ENCODE peak calls at places on chromosome 4, in six cellular contexts. C is fibroblast of villous mesenchyme, F is mammary epithelial cell, N is brain microvascular endothelial cell, O is fibroblast of pulmonary artery, R is IMR-90. E is an unnamed sample.

GRCh38 chr4:183118585-183118984 is 19.5 kb downstream of the WWC2 start:
- DNase-seq in C (peak), F (peak), N (peak), O (peak), R (peak), E (peak)

GRCh38 chr4:115275615-115276014 is 162.2 kb upstream of the NDST4 start:
- DNase-seq in C (no peak), F (no peak), N (no peak), O (no peak), R (no peak), E (no peak)

GRCh38 chr4:103018391-103019318 is 850 bp downstream of the SLC9B1 start:
- DNase-seq in C (no peak), F (no peak), N (peak), O (no peak), R (no peak), E (no peak)

GRCh38 chr4:89753601-89754066 is 83.3 kb downstream of the SNCA start:
- DNase-seq in C (peak), F (peak), N (peak), O (peak), R (peak), E (peak)

GRCh38 chr4:42371306-42372063 is 25.8 kb upstream of the SHISA3 start:
- DNase-seq in C (peak), F (peak), N (peak), O (peak), R (peak), E (peak)

GRCh38 chr4:22427676-22428075 is 88.2 kb downstream of the ADGRA3 start:
- DNase-seq in C (no peak), F (no peak), N (no peak), O (no peak), R (no peak), E (no peak)

GRCh38 chr4:165368114-165368513 is 10.7 kb upstream of the CPE start:
- DNase-seq in C (no peak), F (no peak), N (no peak), O (no peak), R (no peak), E (no peak)

GRCh38 chr4:1628892-1629703 is 55.0 kb downstream of the FAM53A start:
- DNase-seq in C (peak), F (peak), N (peak), O (peak), R (peak), E (peak)

GRCh38 chr4:147843162-147843561 is 111.3 kb downstream of the ARHGAP10 start:
- DNase-seq in C (no peak), F (no peak), N (no peak), O (no peak), R (no peak), E (no peak)

GRCh38 chr4:169484485-169484884 is 127.9 kb downstream of the NEK1 start:
- DNase-seq in C (peak), F (no peak), N (peak), O (peak), R (peak), E (peak)

GRCh38 chr4:10188400-10189004 is 71.9 kb upstream of the WDR1 start:
- DNase-seq in C (no peak), F (no peak), N (no peak), O (no peak), R (no peak), E (no peak)

GRCh38 chr4:72152731-72153130 is 120.9 kb downstream of the NPFFR2 start:
- DNase-seq in C (no peak), F (no peak), N (no peak), O (no peak), R (no peak), E (no peak)

GRCh38 chr4:13559414-13559813 is 15.1 kb upstream of the NKX3-2 start:
- DNase-seq in C (peak), F (peak), N (peak), O (peak), R (peak), E (peak)

GRCh38 chr4:56468097-56468422 is 643 bp downstream of the SRP72 start:
- DNase-seq in C (peak), F (peak), N (peak), O (peak), R (peak), E (peak)

GRCh38 chr4:152408514-152409327 is 127.2 kb downstream of the FBXW7 start:
- DNase-seq in C (peak), F (peak), N (peak), O (peak), R (peak), E (peak)

GRCh38 chr4:167031534-167032156 is 202.6 kb downstream of the SPOCK3 start:
- DNase-seq in C (peak), F (peak), N (no peak), O (peak), R (peak), E (peak)

DNA sequence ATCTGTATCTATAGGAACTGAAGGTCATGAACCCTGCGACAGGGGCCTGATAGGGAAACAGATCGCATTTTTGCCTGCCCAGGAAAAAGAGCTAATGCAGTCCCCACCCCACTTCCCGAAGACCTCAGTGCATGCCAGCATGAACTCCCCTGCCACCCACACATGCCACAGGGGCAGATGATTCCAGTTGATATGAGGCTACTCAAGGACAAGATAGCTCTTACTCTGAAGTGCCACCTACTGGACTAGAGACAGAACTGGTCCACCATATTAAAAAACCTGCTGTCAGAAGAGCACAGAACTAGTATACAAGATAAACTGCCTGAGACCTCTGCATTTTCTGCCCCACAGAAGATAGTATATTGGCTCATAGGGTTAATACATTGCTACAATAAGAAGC is 68.0 kb downstream of the YIPF7 start:
- DNase-seq in C (no peak), F (peak), N (no peak), O (peak), R (no peak), E (no peak)
- TF ChIP-seq CTCF in C (no peak), F (peak), N (no peak), O (peak), R (no peak), E (no peak)

DNA sequence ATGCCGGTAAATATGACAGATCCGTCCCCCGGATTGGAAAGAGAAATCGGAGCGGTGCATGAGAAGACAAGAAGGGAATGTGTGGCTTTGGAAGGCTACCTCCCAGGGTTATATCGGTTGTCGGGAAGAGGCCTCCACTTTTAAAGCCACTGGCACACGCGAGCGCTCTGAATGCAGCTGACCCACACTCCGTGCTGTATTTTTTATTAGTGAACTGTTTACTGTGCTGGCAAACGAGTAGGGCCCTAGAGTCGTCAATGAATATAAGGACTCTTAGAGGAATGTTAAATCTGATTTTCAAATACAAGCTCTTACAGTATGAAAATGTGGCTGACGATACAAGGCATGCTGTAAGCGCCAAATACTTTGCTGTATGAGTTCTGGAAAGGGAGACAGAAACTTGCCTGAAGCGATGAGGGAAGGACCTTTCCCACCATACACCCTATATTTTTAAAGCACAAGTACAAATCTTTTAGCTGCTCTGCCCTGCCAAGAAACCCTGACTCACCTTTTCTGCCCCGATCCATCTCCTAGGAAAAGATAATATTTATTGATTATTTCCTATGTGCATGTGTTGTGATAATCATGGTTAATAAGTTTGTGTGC is 15.8 kb upstream of the RUFY3 start:
- DNase-seq in C (no peak), F (no peak), N (peak), O (no peak), R (peak), E (peak)
- H3K4me3 ChIP-seq in C (peak), F (peak), N (peak), O (peak), R (peak), E (peak)

GRCh38 chr4:37985730-37986275 is 25.6 kb downstream of the PTTG2 start:
- DNase-seq in C (no peak), F (no peak), N (no peak), O (no peak), R (no peak), E (no peak)

GRCh38 chr4:37990731-37991130 is 30.5 kb downstream of the PTTG2 start:
- DNase-seq in C (no peak), F (no peak), N (no peak), O (no peak), R (no peak), E (no peak)

GRCh38 chr4:37988670-37989069 is 28.5 kb downstream of the PTTG2 start:
- DNase-seq in C (no peak), F (no peak), N (no peak), O (no peak), R (peak), E (no peak)

GRCh38 chr4:37991623-37992410 is 31.6 kb downstream of the PTTG2 start:
- DNase-seq in C (no peak), F (no peak), N (no peak), O (no peak), R (no peak), E (no peak)

GRCh38 chr4:37989398-37990260 is 29.4 kb downstream of the PTTG2 start:
- DNase-seq in C (no peak), F (no peak), N (no peak), O (no peak), R (no peak), E (no peak)
- TF ChIP-seq CTCF in C (no peak), F (no peak), N (no peak), O (no peak), R (no peak), E (no peak)

DNA sequence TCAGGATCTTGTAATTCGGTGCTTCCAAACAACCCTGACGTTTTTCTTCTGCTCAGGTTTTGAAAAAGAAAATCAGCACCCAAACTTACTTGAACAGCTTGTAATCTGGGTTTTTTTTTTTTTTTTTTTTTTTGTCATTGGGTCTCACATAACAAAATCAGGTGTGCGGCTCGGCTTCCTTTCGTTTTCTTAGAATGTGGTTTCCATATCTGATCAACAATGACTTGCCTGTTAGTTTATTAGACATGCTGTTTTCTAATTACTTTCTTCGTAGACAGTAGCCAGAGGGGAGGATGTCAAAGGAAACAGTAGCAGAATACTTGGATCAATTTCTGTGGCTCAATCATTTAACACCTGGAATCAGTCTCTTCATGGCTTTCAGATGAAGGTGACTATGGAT is 890 bp upstream of the FREM3 start:
- DNase-seq in C (no peak), F (no peak), N (no peak), O (no peak), R (no peak), E (no peak)
- H3K4me3 ChIP-seq in C (no peak), F (no peak), N (no peak), O (no peak), R (no peak), E (no peak)

DNA sequence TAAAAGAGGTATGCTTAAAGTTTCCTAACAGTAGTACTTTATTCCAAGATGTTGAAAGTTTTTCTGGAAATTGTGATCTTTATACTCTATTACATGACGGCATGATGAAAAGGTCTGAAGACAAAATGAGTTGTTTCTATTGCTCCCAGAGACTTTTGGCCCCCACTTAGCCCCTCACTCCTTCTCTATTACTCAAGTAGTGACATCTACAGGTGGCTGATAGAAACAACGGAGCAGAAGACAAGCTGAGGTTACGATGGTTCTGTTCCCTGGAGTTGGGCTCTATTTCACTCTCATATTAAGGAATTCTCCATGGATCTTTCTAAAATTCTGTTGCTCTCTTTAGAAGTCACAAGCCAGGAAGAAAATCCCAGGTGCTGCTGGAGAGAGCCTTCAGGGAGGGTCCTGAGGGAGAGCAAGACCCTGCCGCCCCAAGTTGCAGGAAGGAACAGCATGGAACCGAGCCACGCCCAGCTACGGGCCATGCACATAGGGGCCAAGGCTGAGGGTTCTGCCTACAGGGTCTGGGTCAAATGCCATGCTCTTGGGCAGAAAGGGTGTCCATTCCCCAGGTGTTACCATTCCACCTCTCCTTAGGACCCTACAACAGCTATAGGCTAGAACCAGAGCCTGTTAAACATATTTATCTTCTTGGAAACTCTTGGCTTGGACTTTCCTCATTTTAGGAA is 22.7 kb downstream of the RPL9 start:
- DNase-seq in C (no peak), F (no peak), N (no peak), O (no peak), R (no peak), E (peak)
- TF ChIP-seq CTCF in C (peak), F (peak), N (peak), O (peak), R (peak), E (peak)

GRCh38 chr4:133268205-133268604 is 119.1 kb downstream of the PCDH10 start:
- DNase-seq in C (no peak), F (no peak), N (no peak), O (no peak), R (no peak), E (no peak)
- H3K4me3 ChIP-seq in C (no peak), F (no peak), N (no peak), O (no peak), R (no peak), E (no peak)

GRCh38 chr4:99201687-99202086 is 17.4 kb downstream of the ADH6 start:
- DNase-seq in C (peak), F (no peak), N (no peak), O (peak), R (peak), E (peak)
- TF ChIP-seq CTCF in C (peak), F (peak), N (peak), O (peak), R (peak), E (peak)

GRCh38 chr4:112717856-112718255 is 80.9 kb downstream of the LARP7 start:
- DNase-seq in C (no peak), F (no peak), N (no peak), O (no peak), R (no peak), E (no peak)
- H3K4me3 ChIP-seq in C (no peak), F (no peak), N (no peak), O (no peak), R (no peak), E (no peak)

E was measured in choroid plexus epithelial cell.